ENCODE peak calls at places on chromosomes 16 and 17, in six cellular contexts. E is colonic mucosa, T is heart right ventricle, A is BE2C, L is GM12878, W is esophagus muscularis mucosa. J is an unnamed sample. For H3K4me1, the result is how much of the 10 kb centered on the place peaks cover.

GRCh38 chr17:75457047-75457654 is 716 bp downstream of the TMEM94 start:
- DNase-seq in E (peak), T (peak), A (peak), L (no peak), W (no peak), J (no peak)

GRCh38 chr17:21033350-21033749 is 9.5 kb downstream of the USP22 start:
- DNase-seq in E (no peak), T (no peak), A (no peak), L (no peak), W (no peak), J (no peak)

GRCh38 chr16:3112058-3112880 is at the start of gene ZNF205:
- DNase-seq in E (peak), T (peak), A (peak), L (no peak), W (no peak), J (peak)

GRCh38 chr17:27601069-27601974 is 29.7 kb upstream of the LGALS9 start:
- DNase-seq in E (peak), T (peak), A (peak), L (peak), W (peak), J (peak)

GRCh38 chr17:38922538-38923291 is 2.7 kb upstream of the LASP1NB start:
- DNase-seq in E (peak), T (peak), A (peak), L (no peak), W (peak), J (peak)

GRCh38 chr17:44930667-44931066 is 15.4 kb upstream of the GFAP start:
- DNase-seq in E (no peak), T (no peak), A (peak), L (no peak), W (no peak), J (no peak)

GRCh38 chr17:5291683-5292082 is 9.6 kb downstream of the RABEP1 start:
- DNase-seq in E (no peak), T (no peak), A (no peak), L (no peak), W (no peak), J (no peak)

GRCh38 chr17:16662936-16663335 is 9.3 kb upstream of the ZNF624 start:
- DNase-seq in E (no peak), T (no peak), A (no peak), L (no peak), W (no peak), J (no peak)

GRCh38 chr17:59840908-59841666 is 51.7 kb downstream of the TUBD1 start:
- DNase-seq in E (peak), T (no peak), A (no peak), L (no peak), W (no peak), J (no peak)

GRCh38 chr17:82440991-82441627 is 9.4 kb downstream of the CYBC1 start:
- DNase-seq in E (no peak), T (peak), A (peak), L (no peak), W (no peak), J (no peak)

GRCh38 chr16:1150511-1150982 is 2.4 kb upstream of the CACNA1H start:
- DNase-seq in E (no peak), T (no peak), A (peak), L (no peak), W (no peak), J (no peak)

GRCh38 chr17:7186241-7186640 is 7.1 kb upstream of the ASGR1 start:
- DNase-seq in E (no peak), T (no peak), A (no peak), L (no peak), W (no peak), J (no peak)

GRCh38 chr16:21603920-21604319 is 4.5 kb downstream of the METTL9 start:
- DNase-seq in E (no peak), T (no peak), A (peak), L (no peak), W (no peak), J (no peak)
- TF ChIP-seq CTCF in E (no peak), T (no peak), A (peak), L (no peak), W (no peak), J (no peak)

GRCh38 chr16:67664871-67665270 is 1.7 kb downstream of the ENKD1 start:
- DNase-seq in E (no peak), T (no peak), A (no peak), L (no peak), W (no peak), J (no peak)

GRCh38 chr16:67666538-67667433 is at the start of the genes C16orf86 and ENKD1:
- DNase-seq in E (peak), T (peak), A (peak), L (no peak), W (no peak), J (peak)

GRCh38 chr16:67665598-67665997 is 952 bp downstream of the ENKD1 start:
- DNase-seq in E (no peak), T (no peak), A (no peak), L (no peak), W (no peak), J (no peak)

GRCh38 chr16:67667434-67667816 is 811 bp downstream of the C16orf86 start:
- DNase-seq in E (no peak), T (no peak), A (no peak), L (no peak), W (no peak), J (no peak)

GRCh38 chr16:67666032-67666537 is 465 bp downstream of the ENKD1 start:
- DNase-seq in E (no peak), T (peak), A (peak), L (no peak), W (no peak), J (no peak)
- H3K4me1 ChIP-seq in E (under half), T (under half), A (under half), L (under half), W (under half), J (under half)

DNA sequence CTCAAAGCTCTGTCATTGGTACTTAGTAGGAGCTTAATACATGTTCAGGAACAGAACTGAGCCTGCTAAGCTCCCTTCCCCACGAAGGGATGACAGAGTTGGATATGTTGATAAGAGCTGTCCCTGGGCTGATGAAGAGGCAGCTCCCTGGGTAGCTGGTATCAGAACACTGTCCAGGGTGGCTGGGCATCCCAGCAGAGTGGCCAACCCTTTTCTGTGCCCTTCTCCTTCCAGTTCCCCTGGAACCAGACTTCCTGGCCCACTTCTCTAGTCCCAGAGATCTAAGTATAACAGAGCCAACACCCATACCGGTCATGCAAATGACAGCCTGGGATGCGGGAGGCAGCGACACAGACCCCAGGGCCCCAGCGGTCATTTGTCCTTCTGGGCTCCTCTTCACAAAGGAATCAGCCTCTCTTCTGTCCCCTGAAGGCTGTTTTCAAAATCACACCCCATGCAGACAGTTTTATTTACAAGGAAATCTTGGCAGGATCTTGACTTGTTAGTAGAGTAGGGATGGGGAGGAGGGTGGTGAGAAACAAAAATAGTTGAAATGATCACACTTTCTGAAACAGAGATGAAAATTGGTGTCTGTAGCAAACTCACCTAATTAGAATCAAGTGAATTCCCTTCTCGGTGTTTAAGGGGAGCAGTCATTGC is 1.4 kb upstream of the RHBDL3 start:
- DNase-seq in E (no peak), T (no peak), A (no peak), L (no peak), W (no peak), J (no peak)
- TF ChIP-seq CTCF in E (no peak), T (no peak), A (peak), L (no peak), W (no peak), J (no peak)

DNA sequence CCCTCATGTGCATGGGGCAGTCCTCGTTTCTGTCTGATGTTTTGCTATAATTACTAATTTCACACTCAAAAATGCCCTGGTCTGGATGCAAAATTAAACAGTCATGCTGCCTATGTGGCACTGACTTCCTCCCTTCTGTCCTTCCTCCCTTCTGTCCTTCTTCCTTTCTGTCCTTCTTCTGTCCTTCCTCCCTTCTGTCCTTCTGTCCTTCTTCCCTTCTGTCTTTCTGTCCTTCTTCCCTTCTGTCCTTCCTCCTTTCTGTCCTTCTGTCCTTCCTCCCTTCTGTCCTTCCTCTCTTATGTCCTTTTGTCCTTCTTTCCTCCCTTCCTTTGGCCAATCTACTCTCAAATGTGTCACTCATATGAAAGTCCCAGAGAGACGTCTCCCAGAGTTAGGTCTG is 93.8 kb downstream of the IRF8 start:
- DNase-seq in E (no peak), T (no peak), A (no peak), L (no peak), W (no peak), J (no peak)
- H3K4me1 ChIP-seq in E (under half), T (under half), A (under half), L (half or more), W (under half), J (under half)

DNA sequence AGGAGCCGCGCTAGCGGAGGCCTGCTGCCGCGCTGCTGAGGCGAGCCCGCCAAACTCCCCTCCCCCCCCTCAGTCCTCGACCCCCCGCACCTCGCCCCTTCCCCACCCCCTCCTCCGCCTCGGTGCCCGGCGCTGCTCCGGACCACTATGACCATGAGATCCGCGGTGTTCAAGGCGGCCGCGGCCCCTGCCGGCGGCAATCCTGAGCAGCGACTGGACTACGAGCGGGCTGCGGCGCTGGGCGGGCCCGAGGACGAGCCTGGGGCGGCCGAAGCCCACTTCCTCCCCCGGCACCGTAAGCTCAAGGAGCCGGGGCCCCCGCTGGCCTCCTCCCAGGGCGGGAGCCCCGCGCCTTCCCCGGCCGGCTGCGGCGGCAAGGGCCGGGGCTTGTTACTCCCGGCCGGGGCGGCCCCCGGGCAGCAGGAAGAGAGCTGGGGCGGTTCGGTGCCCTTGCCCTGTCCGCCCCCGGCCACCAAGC is 734 bp downstream of the MSL1 start:
- DNase-seq in E (peak), T (peak), A (peak), L (no peak), W (no peak), J (peak)
- TF ChIP-seq CTCF in E (no peak), T (no peak), A (no peak), L (no peak), W (peak), J (no peak)

DNA sequence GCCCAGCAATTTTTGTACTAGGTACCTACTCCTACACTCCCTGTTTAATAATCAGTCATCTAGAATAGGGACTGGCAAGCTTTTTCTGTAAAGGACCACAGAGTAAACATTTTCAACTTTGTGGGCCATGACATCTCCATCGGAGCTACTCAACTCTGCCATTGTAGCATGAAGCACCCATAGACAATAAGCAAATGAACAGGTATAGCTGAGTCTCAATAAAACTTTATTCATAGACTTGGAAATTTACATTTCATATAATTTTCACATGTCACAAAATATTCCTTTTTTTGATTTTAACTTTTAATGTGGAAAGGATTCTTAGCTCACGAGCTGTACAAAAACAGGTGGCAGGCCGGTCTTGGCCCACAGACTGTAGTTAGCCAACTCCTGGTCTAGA is 345.8 kb downstream of the SOX9 start:
- DNase-seq in E (no peak), T (no peak), A (no peak), L (no peak), W (no peak), J (no peak)
- H3K4me1 ChIP-seq in E (under half), T (under half), A (under half), L (under half), W (under half), J (under half)

J was measured in Peyer's patch.